ENCODE peak calls at places on chromosomes 6 and 20, in nine cellular contexts. Y is natural killer cell, K is cardiac fibroblast, V is astrocyte, L is left ventricle myocardium inferior, S is right lobe of liver, C is neural crest cell, Z is A673, U is endothelial cell. X is an unnamed sample.

GRCh38 chr6:116925088-116925794 is 48.2 kb downstream of the RFX6 start:
- DNase-seq in Y (no peak), K (no peak), V (no peak), L (no peak), S (no peak), C (no peak), Z (no peak), U (no peak), X (no peak)

GRCh38 chr6:154653853-154654252 is 79.4 kb upstream of the SCAF8 start:
- DNase-seq in Y (no peak), K (peak), V (peak), L (no peak), S (no peak), C (no peak), Z (no peak), U (peak), X (no peak)

GRCh38 chr20:22752324-22752723 is 168.0 kb upstream of the FOXA2 start:
- DNase-seq in Y (no peak), K (no peak), V (no peak), L (no peak), S (no peak), C (no peak), Z (no peak), U (no peak), X (no peak)

GRCh38 chr6:47414517-47415167 is 62.9 kb upstream of the CD2AP start:
- DNase-seq in Y (no peak), K (peak), V (peak), L (no peak), S (no peak), C (no peak), Z (peak), U (no peak), X (no peak)

GRCh38 chr6:87920245-87920644 is 127.4 kb upstream of the SPACA1 start:
- DNase-seq in Y (no peak), K (no peak), V (no peak), L (no peak), S (no peak), C (no peak), Z (no peak), U (no peak), X (no peak)

GRCh38 chr6:20213271-20213798 is 1.1 kb upstream of the MBOAT1 start:
- DNase-seq in Y (no peak), K (peak), V (no peak), L (no peak), S (no peak), C (no peak), Z (no peak), U (no peak), X (no peak)

GRCh38 chr20:36105731-36106226 is 48.8 kb upstream of the EPB41L1 start:
- DNase-seq in Y (no peak), K (no peak), V (no peak), L (no peak), S (peak), C (no peak), Z (no peak), U (no peak), X (no peak)

GRCh38 chr6:43077981-43078411 is 1.9 kb downstream of the PTK7 start:
- DNase-seq in Y (no peak), K (no peak), V (peak), L (no peak), S (no peak), C (no peak), Z (peak), U (no peak), X (no peak)

GRCh38 chr6:139625998-139626975 is 251.8 kb upstream of the CITED2 start:
- DNase-seq in Y (no peak), K (peak), V (no peak), L (no peak), S (no peak), C (no peak), Z (peak), U (no peak), X (no peak)

GRCh38 chr6:149049230-149049629 is 268.3 kb upstream of the TAB2 start:
- DNase-seq in Y (no peak), K (peak), V (peak), L (no peak), S (no peak), C (no peak), Z (no peak), U (no peak), X (no peak)

GRCh38 chr6:31702421-31702818 is 704 bp downstream of the ABHD16A start:
- DNase-seq in Y (no peak), K (peak), V (peak), L (no peak), S (no peak), C (no peak), Z (no peak), U (peak), X (no peak)

GRCh38 chr20:48094944-48095343 is 309.7 kb upstream of the SULF2 start:
- DNase-seq in Y (no peak), K (no peak), V (no peak), L (no peak), S (no peak), C (no peak), Z (no peak), U (no peak), X (no peak)

GRCh38 chr6:41785689-41786450 is 1.6 kb upstream of the TOMM6 start:
- DNase-seq in Y (no peak), K (peak), V (no peak), L (peak), S (no peak), C (no peak), Z (peak), U (no peak), X (no peak)

GRCh38 chr6:35973670-35974222 is 50.7 kb downstream of the SLC26A8 start:
- DNase-seq in Y (no peak), K (peak), V (no peak), L (no peak), S (peak), C (no peak), Z (no peak), U (no peak), X (no peak)

GRCh38 chr20:16732506-16733152 is 2.8 kb downstream of the SNRPB2 start:
- DNase-seq in Y (no peak), K (peak), V (no peak), L (no peak), S (no peak), C (no peak), Z (no peak), U (no peak), X (no peak)

DNA sequence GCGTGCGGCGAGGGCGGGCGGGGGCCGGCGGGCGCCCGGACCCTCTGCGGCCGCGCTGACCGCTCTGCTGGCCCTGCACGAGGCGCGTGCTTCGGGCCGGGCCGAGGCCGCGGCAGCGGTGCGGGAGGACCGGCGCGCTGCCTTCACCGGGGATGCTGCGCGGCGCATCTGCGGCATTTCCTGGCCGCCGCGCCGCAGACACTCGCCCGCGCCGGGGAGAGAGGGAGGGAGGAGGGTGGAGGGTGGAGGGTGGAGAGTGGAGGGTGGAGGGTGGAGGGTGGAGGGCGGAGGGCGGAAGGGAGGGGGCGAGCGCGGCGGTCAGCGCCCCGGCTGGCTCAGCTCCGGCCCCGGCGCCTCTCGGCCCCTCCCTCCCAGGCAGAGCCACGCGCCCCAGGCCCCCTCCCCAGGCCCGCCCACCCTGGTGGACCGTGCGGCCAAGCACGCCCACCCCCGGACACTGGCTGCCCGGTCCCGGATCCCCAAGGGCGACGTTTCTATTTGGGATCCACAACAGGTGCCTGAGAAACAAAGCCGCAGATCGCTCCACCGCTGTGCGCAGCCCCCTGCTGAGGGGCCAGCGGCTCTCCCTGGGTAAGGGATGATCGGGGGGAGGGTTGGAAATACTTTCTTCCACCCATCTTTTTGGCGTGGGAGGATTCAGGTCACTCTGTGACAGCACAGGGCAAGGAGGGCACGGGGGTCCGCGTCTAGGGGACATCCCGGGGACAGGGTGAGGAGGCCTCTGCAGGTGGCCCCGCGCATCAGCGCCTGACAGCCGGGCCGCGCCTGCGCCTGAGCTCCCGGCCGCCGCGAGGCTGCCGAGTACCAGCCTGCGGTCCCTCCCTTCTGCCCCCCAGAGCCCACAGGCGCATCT is 111.2 kb upstream of the BEND6 start:
- DNase-seq in Y (peak), K (peak), V (peak), L (peak), S (peak), C (peak), Z (peak), U (peak), X (peak)
- TF ChIP-seq CTCF in Y (no peak), K (peak), V (no peak), L (peak), S (no peak), C (peak), Z (peak), U (no peak), X (peak)

GRCh38 chr6:53095716-53096115 is 30.5 kb downstream of the FBXO9 start:
- DNase-seq in Y (no peak), K (peak), V (peak), L (no peak), S (no peak), C (no peak), Z (no peak), U (no peak), X (no peak)
- TF ChIP-seq CTCF in Y (no peak), K (no peak), V (no peak), L (no peak), S (no peak), C (no peak), Z (no peak), U (no peak), X (no peak)

DNA sequence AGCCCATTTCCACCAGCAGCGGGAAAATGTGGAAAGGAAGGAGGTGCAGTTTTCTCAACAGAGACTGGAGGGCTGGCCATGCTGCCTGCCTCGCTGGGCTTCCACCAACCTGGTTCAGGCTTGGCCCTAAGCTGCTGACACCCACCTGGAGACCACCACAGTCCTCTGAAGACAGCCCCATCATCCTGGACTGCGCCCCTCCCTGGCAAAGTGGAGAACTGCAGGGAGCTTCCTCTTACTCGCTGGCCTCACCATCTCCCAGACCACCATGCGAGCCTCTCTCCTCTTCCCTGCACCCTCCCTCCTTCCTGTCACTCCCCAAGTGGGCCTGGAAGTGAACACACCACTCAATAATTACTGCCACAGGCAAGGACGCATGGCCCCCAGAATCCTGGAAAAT is 71.5 kb downstream of the PSMG4 start:
- DNase-seq in Y (no peak), K (no peak), V (no peak), L (no peak), S (no peak), C (no peak), Z (no peak), U (no peak), X (no peak)
- TF ChIP-seq CTCF in Y (no peak), K (peak), V (no peak), L (no peak), S (no peak), C (no peak), Z (peak), U (peak), X (no peak)

DNA sequence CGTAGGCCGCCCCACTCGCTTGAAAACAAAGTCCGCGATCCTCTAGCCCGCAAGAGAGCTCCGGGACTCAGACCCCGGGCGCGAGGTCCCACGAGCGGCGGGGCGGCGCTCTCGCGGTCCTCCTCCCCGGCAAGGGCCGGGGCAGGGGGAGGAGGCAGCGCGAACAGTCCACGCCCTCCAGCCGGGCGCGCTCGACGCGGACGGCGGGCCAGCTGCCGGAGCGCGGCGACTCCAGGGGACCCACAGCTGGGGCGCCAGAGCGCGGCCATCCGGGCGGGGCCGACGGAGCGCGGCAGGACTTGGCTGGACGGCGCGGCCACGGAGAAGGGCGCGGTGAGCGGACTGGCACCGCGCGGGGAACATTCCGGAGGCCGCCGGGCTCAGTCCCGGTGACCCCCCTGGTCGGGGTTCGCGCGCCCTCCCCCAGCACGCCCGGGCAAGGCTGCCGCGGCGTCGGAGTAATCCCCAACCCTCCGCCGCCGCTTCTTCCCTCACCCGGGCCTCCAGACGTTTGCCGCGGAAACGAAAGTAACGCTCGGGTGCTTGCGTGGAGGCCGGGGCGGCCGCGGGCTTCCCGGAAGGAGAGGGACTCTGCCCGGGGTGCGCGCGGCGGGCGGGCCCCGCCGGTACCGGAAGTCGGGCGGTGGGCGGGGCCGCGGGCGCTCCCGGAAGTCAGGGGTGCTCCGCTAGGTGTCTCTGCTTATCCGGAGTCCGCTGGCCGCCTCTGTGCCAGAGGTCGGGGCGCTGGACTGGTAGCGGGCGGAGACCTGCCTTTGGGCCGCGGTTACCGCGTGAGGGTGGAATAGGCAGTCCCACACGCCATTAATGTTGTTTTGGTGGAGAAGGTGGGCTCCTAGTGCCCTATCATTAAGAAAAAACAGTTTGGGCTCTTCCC is at the start of gene RIPK1:
- DNase-seq in Y (peak), K (peak), V (peak), L (peak), S (peak), C (peak), Z (peak), U (peak), X (peak)
- TF ChIP-seq CTCF in Y (peak), K (peak), V (no peak), L (peak), S (no peak), C (peak), Z (peak), U (no peak), X (peak)

GRCh38 chr20:33515569-33516216 is 25.8 kb downstream of the CBFA2T2 start:
- DNase-seq in Y (no peak), K (peak), V (no peak), L (no peak), S (no peak), C (no peak), Z (peak), U (no peak), X (no peak)
- TF ChIP-seq CTCF in Y (peak), K (peak), V (no peak), L (no peak), S (no peak), C (peak), Z (peak), U (no peak), X (peak)

GRCh38 chr6:50816947-50817637 is 1.6 kb upstream of the TFAP2B start:
- DNase-seq in Y (no peak), K (no peak), V (no peak), L (no peak), S (no peak), C (no peak), Z (no peak), U (no peak), X (no peak)

GRCh38 chr6:50817638-50817950 is 1.1 kb upstream of the TFAP2B start:
- DNase-seq in Y (no peak), K (no peak), V (no peak), L (no peak), S (no peak), C (no peak), Z (no peak), U (no peak), X (no peak)

GRCh38 chr6:50818673-50819072 is at the start of gene TFAP2B:
- DNase-seq in Y (no peak), K (no peak), V (no peak), L (no peak), S (no peak), C (no peak), Z (no peak), U (no peak), X (no peak)

GRCh38 chr6:50816115-50816675 is 2.5 kb upstream of the TFAP2B start:
- DNase-seq in Y (no peak), K (peak), V (peak), L (peak), S (peak), C (peak), Z (peak), U (peak), X (no peak)

GRCh38 chr6:50815436-50816114 is 3.1 kb upstream of the TFAP2B start:
- DNase-seq in Y (no peak), K (peak), V (no peak), L (no peak), S (no peak), C (no peak), Z (peak), U (no peak), X (no peak)
- TF ChIP-seq CTCF in Y (no peak), K (peak), V (peak), L (no peak), S (peak), C (peak), Z (peak), U (no peak), X (peak)

GRCh38 chr6:130744601-130745382 is 82.4 kb upstream of the SMLR1 start:
- DNase-seq in Y (no peak), K (no peak), V (no peak), L (no peak), S (no peak), C (no peak), Z (no peak), U (no peak), X (no peak)

GRCh38 chr6:130742282-130742681 is 84.9 kb upstream of the SMLR1 start:
- DNase-seq in Y (no peak), K (peak), V (peak), L (no peak), S (no peak), C (no peak), Z (no peak), U (no peak), X (no peak)

GRCh38 chr6:130740308-130740707 is 86.9 kb upstream of the SMLR1 start:
- DNase-seq in Y (no peak), K (no peak), V (no peak), L (no peak), S (no peak), C (no peak), Z (no peak), U (no peak), X (no peak)

GRCh38 chr6:130743175-130743574 is 84.0 kb upstream of the SMLR1 start:
- DNase-seq in Y (no peak), K (no peak), V (no peak), L (no peak), S (no peak), C (no peak), Z (peak), U (peak), X (no peak)
- TF ChIP-seq CTCF in Y (no peak), K (peak), V (no peak), L (no peak), S (no peak), C (no peak), Z (peak), U (peak), X (no peak)

GRCh38 chr20:32995802-32996201 is 8.4 kb downstream of the SUN5 start:
- DNase-seq in Y (no peak), K (no peak), V (no peak), L (no peak), S (no peak), C (no peak), Z (no peak), U (no peak), X (no peak)
- TF ChIP-seq CTCF in Y (no peak), K (no peak), V (no peak), L (no peak), S (no peak), C (peak), Z (peak), U (no peak), X (no peak)

GRCh38 chr20:63369724-63370622 is 8.8 kb upstream of the CHRNA4 start:
- DNase-seq in Y (no peak), K (no peak), V (no peak), L (no peak), S (no peak), C (no peak), Z (no peak), U (no peak), X (no peak)
- TF ChIP-seq CTCF in Y (no peak), K (no peak), V (no peak), L (no peak), S (no peak), C (no peak), Z (no peak), U (no peak), X (no peak)

GRCh38 chr20:34522969-34523871 is 7.0 kb downstream of the DYNLRB1 start:
- DNase-seq in Y (no peak), K (peak), V (peak), L (peak), S (no peak), C (peak), Z (peak), U (peak), X (no peak)
- TF ChIP-seq CTCF in Y (peak), K (peak), V (peak), L (peak), S (peak), C (peak), Z (peak), U (peak), X (peak)